ENCODE peak calls at places on chromosomes 3 and 15, in ten cellular contexts. O is BJ; L is osteoblast; F is dorsolateral prefrontal cortex; R is PC-3; T is CD4-positive, alpha-beta T cell; E is AG04450; Z is GM10248; Q is CD8-positive, alpha-beta T cell; P is neural crest cell. W is an unnamed sample.

GRCh38 chr3:188812198-188812597 is 359.6 kb upstream of the TPRG1 start:
- DNase-seq in O (peak; percentile 22), L (no peak), F (no peak), Q (no peak), R (no peak), E (no peak), P (no peak), Z (no peak), T (no peak), W (no peak)

GRCh38 chr3:73121684-73122331 is 60.3 kb downstream of the EBLN2 start:
- DNase-seq in Q (no peak), L (no peak), Z (no peak), T (no peak), O (no peak), P (no peak), F (no peak), E (no peak), R (no peak), W (no peak)

GRCh38 chr15:87579537-87579936 is 677.0 kb downstream of the NTRK3 start:
- DNase-seq in Z (no peak), R (peak; percentile 43), T (no peak), E (no peak), P (no peak), L (no peak), F (no peak), O (no peak), Q (no peak), W (no peak)

GRCh38 chr3:160704006-160704405 is 27.0 kb downstream of the ARL14 start:
- DNase-seq in E (no peak), R (no peak), T (no peak), L (no peak), F (no peak), Z (no peak), O (no peak), Q (no peak), P (no peak), W (no peak)

GRCh38 chr3:182212479-182213076 is 500.9 kb downstream of the SOX2 start:
- DNase-seq in P (no peak), Z (no peak), R (peak; percentile 99), T (no peak), Q (no peak), F (peak; percentile 49), L (no peak), O (no peak), E (no peak), W (no peak)

GRCh38 chr15:66702770-66703539 is 919 bp downstream of the SMAD6 start:
- DNase-seq in F (no peak), P (peak; percentile 23), E (no peak), R (no peak), Q (no peak), L (peak; percentile 60), T (no peak), Z (no peak), O (no peak), W (no peak)

GRCh38 chr3:4980229-4981159 is 1.3 kb downstream of the BHLHE40 start:
- DNase-seq in Z (peak; percentile 66), T (peak; percentile 86), Q (peak; percentile 83), R (peak; percentile 97), L (peak; percentile 93), O (peak; percentile 76), E (peak; percentile 81), F (peak; percentile 84), P (peak; percentile 76), W (peak; percentile 71)

GRCh38 chr3:176351408-176351807 is 845.9 kb downstream of the TBL1XR1 start:
- DNase-seq in Z (no peak), R (no peak), L (no peak), O (peak; percentile 31), F (no peak), T (no peak), Q (no peak), P (no peak), E (no peak), W (no peak)

GRCh38 chr3:35666893-35667292 is 27.6 kb downstream of the ARPP21 start:
- DNase-seq in E (no peak), T (no peak), R (peak; percentile 20), L (no peak), Q (no peak), F (no peak), Z (no peak), O (no peak), P (no peak), W (no peak)

GRCh38 chr3:137808015-137808414 is 43.9 kb downstream of the SOX14 start:
- DNase-seq in O (no peak), T (no peak), Q (no peak), L (no peak), F (no peak), Z (no peak), P (no peak), E (no peak), R (no peak), W (no peak)
- TF ChIP-seq CTCF in O (no peak), T (no peak), Q (no peak), L (no peak), F (no peak), Z (no peak), P (no peak), E (no peak), R (no peak), W (no peak)

DNA sequence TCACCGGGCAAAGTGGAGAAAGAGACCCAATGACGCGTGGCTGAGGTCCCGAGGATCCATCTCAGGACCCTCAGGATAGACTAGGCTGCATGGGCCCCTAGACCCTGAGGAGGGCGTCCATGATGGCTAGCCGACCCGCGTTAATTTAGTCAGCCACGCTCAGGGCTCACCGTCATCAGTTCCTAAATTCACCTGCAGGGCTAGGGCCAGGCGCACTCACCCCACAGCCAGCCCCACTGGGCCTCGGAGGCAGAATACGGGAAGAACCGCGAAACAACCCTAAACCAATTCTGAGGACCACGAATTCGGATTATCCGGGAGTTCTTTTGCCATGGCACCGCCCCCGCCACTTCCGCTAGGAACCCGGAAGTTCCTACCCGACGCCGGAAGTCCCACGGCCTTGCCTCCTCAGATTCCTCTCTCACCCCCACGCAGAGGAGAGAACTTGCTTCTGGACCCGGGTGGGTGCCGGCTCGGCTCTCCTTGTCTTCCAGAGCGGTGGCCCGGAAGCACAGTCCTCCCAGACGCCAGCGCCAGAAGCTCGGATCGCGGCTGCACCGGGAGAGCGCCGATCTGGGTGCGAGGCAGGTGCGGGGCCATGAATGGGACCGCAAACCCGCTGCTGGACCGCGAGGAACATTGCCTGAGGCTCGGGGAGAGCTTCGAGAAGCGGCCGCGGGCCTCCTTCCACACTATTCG is at the start of the genes EAF1 and METTL6:
- DNase-seq in Q (peak; percentile 81), O (no peak), T (peak; percentile 76), F (peak; percentile 90), L (peak; percentile 83), P (peak; percentile 67), E (peak; percentile 37), R (peak; percentile 84), Z (peak; percentile 92), W (peak; percentile 87)
- TF ChIP-seq CTCF in Q (peak; percentile 24), O (peak; percentile 27), T (peak; percentile 19), F (no peak), L (no peak), P (peak; percentile 44), E (peak; percentile 32), R (no peak), Z (no peak), W (no peak)

GRCh38 chr15:63458794-63459395 is 45.5 kb upstream of the USP3 start:
- DNase-seq in R (no peak), L (no peak), E (no peak), T (no peak), O (no peak), Z (no peak), P (no peak), F (no peak), Q (no peak), W (no peak)

GRCh38 chr15:63460210-63461135 is 43.9 kb upstream of the USP3 start:
- DNase-seq in R (no peak), Q (no peak), O (no peak), T (no peak), F (no peak), Z (no peak), L (no peak), E (no peak), P (no peak), W (no peak)

GRCh38 chr15:63462053-63462452 is 42.3 kb upstream of the USP3 start:
- DNase-seq in Z (no peak), R (peak; percentile 70), P (no peak), L (peak; percentile 89), T (no peak), E (peak; percentile 24), F (no peak), Q (no peak), O (no peak), W (no peak)

GRCh38 chr15:63463030-63463429 is 41.4 kb upstream of the USP3 start:
- DNase-seq in P (no peak), Q (no peak), Z (no peak), R (no peak), T (no peak), E (no peak), L (no peak), F (no peak), O (no peak), W (no peak)

DNA sequence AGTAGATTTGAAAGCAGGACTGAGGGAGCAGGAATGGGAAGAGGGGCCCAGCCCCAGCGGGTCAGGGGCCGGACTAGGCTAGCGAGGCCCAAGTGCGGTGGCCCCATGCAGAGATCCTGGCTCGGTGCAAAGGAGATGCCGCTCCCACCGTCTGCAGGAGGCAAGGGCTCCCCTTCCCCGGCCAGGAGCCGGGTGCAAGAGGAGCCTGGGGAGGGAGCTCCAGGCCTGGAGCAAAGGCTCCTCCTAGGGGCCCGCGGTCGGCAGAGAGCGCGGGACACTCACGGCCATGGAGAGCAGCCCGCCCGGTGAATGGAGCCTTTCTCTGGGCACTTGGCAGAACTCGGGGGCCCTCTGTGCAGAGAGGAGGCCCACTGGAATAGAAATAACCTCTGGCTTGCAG is 43.2 kb upstream of the USP3 start:
- DNase-seq in O (no peak), F (no peak), E (no peak), P (peak; percentile 36), R (no peak), Q (no peak), L (no peak), T (no peak), Z (no peak), W (no peak)
- TF ChIP-seq CTCF in O (no peak), F (peak; percentile 38), E (no peak), P (peak; percentile 17), R (no peak), Q (no peak), L (peak; percentile 19), T (no peak), Z (no peak), W (no peak)

DNA sequence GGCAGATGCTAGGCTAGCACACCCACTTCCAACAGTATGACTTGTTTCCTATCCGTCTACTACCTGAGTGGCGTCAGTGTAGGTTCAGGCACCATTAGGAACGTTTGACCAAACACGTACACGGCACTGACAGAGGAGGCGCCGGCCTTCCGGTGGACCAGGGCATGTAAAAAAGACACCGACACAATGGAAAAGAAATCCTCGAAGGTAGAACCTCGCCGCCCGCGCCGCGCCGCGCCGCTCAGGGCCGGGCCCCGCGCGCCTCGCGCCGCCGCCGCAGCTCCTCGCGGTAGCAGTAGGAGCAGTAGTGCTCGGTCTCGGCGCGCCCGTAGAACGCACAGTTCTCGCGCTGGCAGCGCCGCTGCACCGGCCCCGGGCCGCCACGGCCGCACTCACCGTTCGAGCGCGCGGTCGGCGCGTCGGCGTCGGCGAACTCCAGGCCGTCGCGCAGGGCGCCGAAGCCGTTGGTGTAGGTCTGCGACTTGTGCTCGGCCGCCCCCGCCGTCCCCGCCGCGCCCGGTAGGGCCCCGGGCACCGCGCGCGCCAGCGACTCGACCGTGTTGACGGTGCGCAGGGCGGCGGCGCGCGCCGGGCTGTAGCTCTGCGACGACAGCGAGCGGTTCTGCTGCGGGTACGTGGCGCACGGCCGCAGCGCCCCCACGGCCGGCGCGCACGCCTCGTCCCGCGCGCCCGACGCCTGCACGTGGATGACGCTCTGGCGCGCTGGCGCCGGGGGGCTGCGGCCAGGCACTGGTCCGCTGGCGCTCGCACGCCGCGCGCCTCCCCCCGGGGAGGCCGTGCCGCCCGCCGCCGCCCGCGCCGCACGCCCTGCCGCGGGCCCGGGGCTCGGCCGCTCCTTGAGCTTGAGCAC is 156.7 kb downstream of the KLF13 start:
- DNase-seq in L (no peak), O (no peak), E (no peak), Q (peak; percentile 30), R (no peak), T (peak; percentile 25), Z (peak; percentile 76), P (no peak), F (no peak), W (peak; percentile 78)
- TF ChIP-seq CTCF in L (no peak), O (no peak), E (no peak), Q (no peak), R (no peak), T (no peak), Z (no peak), P (no peak), F (no peak), W (no peak)